ENCODE peak calls at places on chromosomes 16 and 17, in eight cellular contexts. One of them, this sample, is unnamed.

GRCh38 chr17:38980455-38981217 is 13.4 kb upstream of the FBXO47 start:
- DNase-seq in GM12865: no peak
- DNase-seq in IMR-90: peak
- DNase-seq in tibial nerve: no peak
- DNase-seq in Peyer's patch: no peak
- DNase-seq in GM12878: no peak
- DNase-seq in foreskin fibroblast: no peak
- DNase-seq in left ventricle myocardium inferior: no peak
- DNase-seq in this sample: no peak

GRCh38 chr16:88754912-88755744 is 29.9 kb downstream of the PIEZO1 start:
- DNase-seq in GM12865: no peak
- DNase-seq in IMR-90: peak
- DNase-seq in tibial nerve: no peak
- DNase-seq in Peyer's patch: no peak
- DNase-seq in GM12878: no peak
- DNase-seq in foreskin fibroblast: no peak
- DNase-seq in left ventricle myocardium inferior: no peak
- DNase-seq in this sample: peak

GRCh38 chr17:15185625-15185991 is 79.5 kb downstream of the PMP22 start:
- DNase-seq in GM12865: no peak
- DNase-seq in IMR-90: peak
- DNase-seq in tibial nerve: peak
- DNase-seq in Peyer's patch: no peak
- DNase-seq in GM12878: no peak
- DNase-seq in foreskin fibroblast: peak
- DNase-seq in left ventricle myocardium inferior: no peak
- DNase-seq in this sample: peak

GRCh38 chr16:58299757-58300349 is 5.0 kb upstream of the PRSS54 start:
- DNase-seq in GM12865: peak
- DNase-seq in IMR-90: peak
- DNase-seq in tibial nerve: no peak
- DNase-seq in Peyer's patch: no peak
- DNase-seq in GM12878: no peak
- DNase-seq in foreskin fibroblast: no peak
- DNase-seq in left ventricle myocardium inferior: no peak
- DNase-seq in this sample: no peak

GRCh38 chr17:2986925-2987324 is 76.5 kb downstream of the OR1D5 start:
- DNase-seq in GM12865: no peak
- DNase-seq in IMR-90: no peak
- DNase-seq in tibial nerve: no peak
- DNase-seq in Peyer's patch: no peak
- DNase-seq in GM12878: no peak
- DNase-seq in foreskin fibroblast: no peak
- DNase-seq in left ventricle myocardium inferior: no peak
- DNase-seq in this sample: no peak

GRCh38 chr17:20063665-20064648 is 54.8 kb downstream of the SPECC1 start:
- DNase-seq in GM12865: peak
- DNase-seq in IMR-90: peak
- DNase-seq in tibial nerve: peak
- DNase-seq in Peyer's patch: peak
- DNase-seq in GM12878: peak
- DNase-seq in foreskin fibroblast: peak
- DNase-seq in left ventricle myocardium inferior: peak
- DNase-seq in this sample: peak

GRCh38 chr16:51773491-51773890 is 622.4 kb upstream of the SALL1 start:
- DNase-seq in GM12865: no peak
- DNase-seq in IMR-90: no peak
- DNase-seq in tibial nerve: no peak
- DNase-seq in Peyer's patch: no peak
- DNase-seq in GM12878: no peak
- DNase-seq in foreskin fibroblast: no peak
- DNase-seq in left ventricle myocardium inferior: no peak
- DNase-seq in this sample: no peak

GRCh38 chr17:30831257-30831656 is 509 bp upstream of the ATAD5 start:
- DNase-seq in GM12865: peak
- DNase-seq in IMR-90: peak
- DNase-seq in tibial nerve: no peak
- DNase-seq in Peyer's patch: no peak
- DNase-seq in GM12878: no peak
- DNase-seq in foreskin fibroblast: no peak
- DNase-seq in left ventricle myocardium inferior: no peak
- DNase-seq in this sample: no peak

GRCh38 chr17:78128616-78129384 is at the start of gene TMC6:
- DNase-seq in GM12865: peak
- DNase-seq in IMR-90: no peak
- DNase-seq in tibial nerve: no peak
- DNase-seq in Peyer's patch: peak
- DNase-seq in GM12878: no peak
- DNase-seq in foreskin fibroblast: no peak
- DNase-seq in left ventricle myocardium inferior: no peak
- DNase-seq in this sample: no peak

GRCh38 chr16:735982-736453 is 4.8 kb downstream of the CIAO3 start:
- DNase-seq in GM12865: peak
- DNase-seq in IMR-90: no peak
- DNase-seq in tibial nerve: no peak
- DNase-seq in Peyer's patch: no peak
- DNase-seq in GM12878: no peak
- DNase-seq in foreskin fibroblast: no peak
- DNase-seq in left ventricle myocardium inferior: no peak
- DNase-seq in this sample: no peak

GRCh38 chr16:27214084-27214961 is 11.0 kb downstream of the KDM8 start:
- DNase-seq in GM12865: no peak
- DNase-seq in IMR-90: no peak
- DNase-seq in tibial nerve: no peak
- DNase-seq in Peyer's patch: peak
- DNase-seq in GM12878: no peak
- DNase-seq in foreskin fibroblast: no peak
- DNase-seq in left ventricle myocardium inferior: no peak
- DNase-seq in this sample: no peak

GRCh38 chr17:82022310-82022980 is at the start of gene CENPX:
- DNase-seq in GM12865: no peak
- DNase-seq in IMR-90: no peak
- DNase-seq in tibial nerve: no peak
- DNase-seq in Peyer's patch: no peak
- DNase-seq in GM12878: no peak
- DNase-seq in foreskin fibroblast: no peak
- DNase-seq in left ventricle myocardium inferior: no peak
- DNase-seq in this sample: no peak

GRCh38 chr16:25978227-25978626 is 286.5 kb downstream of the HS3ST4 start:
- DNase-seq in GM12865: no peak
- DNase-seq in IMR-90: no peak
- DNase-seq in tibial nerve: no peak
- DNase-seq in Peyer's patch: no peak
- DNase-seq in GM12878: no peak
- DNase-seq in foreskin fibroblast: no peak
- DNase-seq in left ventricle myocardium inferior: no peak
- DNase-seq in this sample: no peak

GRCh38 chr16:85927326-85927725 is 28.4 kb downstream of the IRF8 start:
- DNase-seq in GM12865: no peak
- DNase-seq in IMR-90: no peak
- DNase-seq in tibial nerve: no peak
- DNase-seq in Peyer's patch: no peak
- DNase-seq in GM12878: no peak
- DNase-seq in foreskin fibroblast: no peak
- DNase-seq in left ventricle myocardium inferior: no peak
- DNase-seq in this sample: no peak

GRCh38 chr16:89004209-89004831 is 27.3 kb upstream of the CBFA2T3 start:
- DNase-seq in GM12865: peak
- DNase-seq in IMR-90: no peak
- DNase-seq in tibial nerve: no peak
- DNase-seq in Peyer's patch: no peak
- DNase-seq in GM12878: no peak
- DNase-seq in foreskin fibroblast: no peak
- DNase-seq in left ventricle myocardium inferior: peak
- DNase-seq in this sample: no peak

GRCh38 chr16:72311426-72311825 is 139.5 kb upstream of the PMFBP1 start:
- DNase-seq in GM12865: no peak
- DNase-seq in IMR-90: peak
- DNase-seq in tibial nerve: no peak
- DNase-seq in Peyer's patch: no peak
- DNase-seq in GM12878: no peak
- DNase-seq in foreskin fibroblast: no peak
- DNase-seq in left ventricle myocardium inferior: no peak
- DNase-seq in this sample: peak

GRCh38 chr17:65225061-65225460 is 87.9 kb downstream of the RGS9 start:
- DNase-seq in GM12865: no peak
- DNase-seq in IMR-90: no peak
- DNase-seq in tibial nerve: no peak
- DNase-seq in Peyer's patch: no peak
- DNase-seq in GM12878: no peak
- DNase-seq in foreskin fibroblast: no peak
- DNase-seq in left ventricle myocardium inferior: no peak
- DNase-seq in this sample: no peak

GRCh38 chr16:20904507-20905079 is 4.0 kb downstream of the LYRM1 start:
- DNase-seq in GM12865: peak
- DNase-seq in IMR-90: peak
- DNase-seq in tibial nerve: peak
- DNase-seq in Peyer's patch: no peak
- DNase-seq in GM12878: peak
- DNase-seq in foreskin fibroblast: peak
- DNase-seq in left ventricle myocardium inferior: no peak
- DNase-seq in this sample: peak

GRCh38 chr16:31810863-31811262 is 62.7 kb upstream of the ZNF267 start:
- DNase-seq in GM12865: no peak
- DNase-seq in IMR-90: no peak
- DNase-seq in tibial nerve: no peak
- DNase-seq in Peyer's patch: no peak
- DNase-seq in GM12878: no peak
- DNase-seq in foreskin fibroblast: no peak
- DNase-seq in left ventricle myocardium inferior: no peak
- DNase-seq in this sample: no peak

GRCh38 chr16:31807086-31807485 is 66.5 kb upstream of the ZNF267 start:
- DNase-seq in GM12865: no peak
- DNase-seq in IMR-90: no peak
- DNase-seq in tibial nerve: no peak
- DNase-seq in Peyer's patch: no peak
- DNase-seq in GM12878: no peak
- DNase-seq in foreskin fibroblast: no peak
- DNase-seq in left ventricle myocardium inferior: no peak
- DNase-seq in this sample: no peak
- TF ChIP-seq CTCF in GM12865: no peak
- TF ChIP-seq CTCF in IMR-90: no peak
- TF ChIP-seq CTCF in tibial nerve: no peak
- TF ChIP-seq CTCF in Peyer's patch: no peak
- TF ChIP-seq CTCF in GM12878: no peak
- TF ChIP-seq CTCF in foreskin fibroblast: no peak
- TF ChIP-seq CTCF in left ventricle myocardium inferior: no peak
- TF ChIP-seq CTCF in this sample: no peak

DNA sequence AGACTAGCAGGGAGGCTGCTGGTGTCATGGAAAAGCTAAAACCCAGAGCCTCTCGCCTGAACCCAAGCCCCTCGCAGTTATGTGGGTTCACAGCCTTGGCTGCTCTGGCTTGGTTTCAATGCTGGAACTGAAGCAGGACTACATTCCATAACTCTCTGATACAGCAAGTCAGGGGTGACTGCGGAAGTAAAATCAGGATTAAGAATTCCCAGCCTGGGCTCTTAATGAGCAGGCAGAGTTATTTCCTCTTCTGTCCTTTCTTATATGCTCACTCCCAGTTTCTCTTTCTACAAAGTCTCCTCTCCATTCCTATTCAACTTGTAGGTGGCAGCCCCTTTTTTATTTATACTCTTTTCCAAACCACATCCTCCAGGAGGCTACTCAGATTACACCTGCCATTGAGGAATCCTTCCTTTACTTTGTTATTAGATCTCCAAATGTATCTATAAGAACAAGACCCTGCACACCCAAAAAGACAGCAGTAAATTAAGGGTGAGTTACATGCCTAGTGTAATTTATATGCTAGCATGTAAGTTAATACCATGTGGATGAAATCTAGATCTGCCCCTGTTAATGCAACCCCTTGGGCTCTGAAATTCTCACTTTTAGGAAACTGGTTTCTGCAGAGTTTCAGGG is 40.3 kb downstream of the HOXB1 start:
- DNase-seq in GM12865: no peak
- DNase-seq in IMR-90: no peak
- DNase-seq in tibial nerve: no peak
- DNase-seq in Peyer's patch: no peak
- DNase-seq in GM12878: no peak
- DNase-seq in foreskin fibroblast: no peak
- DNase-seq in left ventricle myocardium inferior: no peak
- DNase-seq in this sample: no peak
- H3K4me3 ChIP-seq in GM12865: no peak
- H3K4me3 ChIP-seq in IMR-90: no peak
- H3K4me3 ChIP-seq in tibial nerve: no peak
- H3K4me3 ChIP-seq in Peyer's patch: no peak
- H3K4me3 ChIP-seq in GM12878: no peak
- H3K4me3 ChIP-seq in foreskin fibroblast: no peak
- H3K4me3 ChIP-seq in left ventricle myocardium inferior: no peak
- H3K4me3 ChIP-seq in this sample: no peak

DNA sequence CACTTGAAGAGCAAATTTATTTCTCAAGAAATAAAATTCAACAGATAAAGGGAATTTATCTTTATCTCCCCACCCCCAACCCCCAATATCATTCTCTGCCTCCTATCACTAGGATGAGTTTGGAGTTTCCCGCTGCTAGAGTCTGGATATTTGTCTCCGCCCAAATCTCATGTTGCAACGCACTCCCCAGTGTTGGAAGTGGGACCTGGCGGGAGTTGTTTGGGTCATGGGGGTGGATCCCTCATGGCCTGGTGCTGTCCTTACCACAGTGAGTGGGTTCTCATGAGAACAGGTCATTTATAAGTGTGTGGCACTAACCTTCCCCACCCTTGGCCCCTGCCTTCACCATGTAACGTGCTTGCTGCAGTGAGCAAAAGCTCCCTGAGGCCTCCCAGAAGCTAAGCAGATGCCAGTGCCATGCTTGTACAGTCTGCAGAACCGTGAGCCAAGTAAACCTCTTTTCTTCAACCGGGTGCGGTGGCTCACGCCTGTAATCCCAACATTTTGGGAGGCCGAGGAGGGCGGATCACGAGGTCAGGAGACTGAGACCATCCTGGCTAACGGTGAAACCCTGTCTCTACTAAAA is 6.5 kb downstream of the CEP20 start:
- DNase-seq in GM12865: no peak
- DNase-seq in IMR-90: no peak
- DNase-seq in tibial nerve: no peak
- DNase-seq in Peyer's patch: no peak
- DNase-seq in GM12878: no peak
- DNase-seq in foreskin fibroblast: no peak
- DNase-seq in left ventricle myocardium inferior: no peak
- DNase-seq in this sample: no peak
- TF ChIP-seq CTCF in GM12865: no peak
- TF ChIP-seq CTCF in IMR-90: no peak
- TF ChIP-seq CTCF in tibial nerve: no peak
- TF ChIP-seq CTCF in Peyer's patch: no peak
- TF ChIP-seq CTCF in GM12878: no peak
- TF ChIP-seq CTCF in foreskin fibroblast: no peak
- TF ChIP-seq CTCF in left ventricle myocardium inferior: no peak
- TF ChIP-seq CTCF in this sample: no peak

DNA sequence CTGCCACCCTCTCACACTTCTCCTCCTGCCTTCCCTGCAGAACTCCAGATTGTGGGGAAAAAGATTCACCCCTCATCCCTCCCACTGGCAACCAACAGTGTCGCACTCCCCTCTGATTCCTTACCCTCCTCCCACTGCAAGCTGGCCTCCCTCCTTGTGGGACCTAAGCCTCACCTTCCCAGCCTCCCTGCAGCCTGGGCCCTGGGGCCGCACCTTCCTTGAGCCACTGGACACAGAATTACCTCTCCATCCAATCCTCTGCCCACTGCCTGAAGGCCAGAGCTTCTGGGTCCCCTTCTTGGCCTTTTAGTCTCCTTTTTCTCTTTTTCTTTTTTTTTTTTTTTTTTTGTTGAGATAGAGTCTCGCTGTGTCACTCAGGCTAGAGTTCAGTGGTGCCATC is 33.9 kb downstream of the NGFR start:
- DNase-seq in GM12865: no peak
- DNase-seq in IMR-90: no peak
- DNase-seq in tibial nerve: no peak
- DNase-seq in Peyer's patch: peak
- DNase-seq in GM12878: no peak
- DNase-seq in foreskin fibroblast: no peak
- DNase-seq in left ventricle myocardium inferior: no peak
- DNase-seq in this sample: no peak
- H3K4me3 ChIP-seq in GM12865: no peak
- H3K4me3 ChIP-seq in IMR-90: no peak
- H3K4me3 ChIP-seq in tibial nerve: no peak
- H3K4me3 ChIP-seq in Peyer's patch: no peak
- H3K4me3 ChIP-seq in GM12878: no peak
- H3K4me3 ChIP-seq in foreskin fibroblast: no peak
- H3K4me3 ChIP-seq in left ventricle myocardium inferior: no peak
- H3K4me3 ChIP-seq in this sample: no peak

This sample was measured in AG09309.